ENCODE peak calls at places on chromosome 22, in five cellular contexts. One of them, this sample, is unnamed.

GRCh38 chr22:26086359-26086758 is 82.9 kb upstream of the SEZ6L start:
- DNase-seq in right cardiac atrium: no peak
- DNase-seq in cardiac fibroblast: no peak
- DNase-seq in foreskin fibroblast: no peak
- DNase-seq in astrocyte of the spinal cord: no peak
- DNase-seq in this sample: no peak

GRCh38 chr22:32713737-32714457 is 87.6 kb upstream of the TIMP3 start:
- DNase-seq in right cardiac atrium: no peak
- DNase-seq in astrocyte of the spinal cord: no peak
- DNase-seq in foreskin fibroblast: no peak
- DNase-seq in cardiac fibroblast: no peak
- DNase-seq in this sample: no peak

GRCh38 chr22:23385301-23386244 is 194.5 kb downstream of the IGLL1 start:
- DNase-seq in foreskin fibroblast: peak
- DNase-seq in cardiac fibroblast: peak
- DNase-seq in right cardiac atrium: peak
- DNase-seq in astrocyte of the spinal cord: peak
- DNase-seq in this sample: peak

GRCh38 chr22:50526849-50527801 is 1.7 kb upstream of the SCO2 start:
- DNase-seq in right cardiac atrium: peak
- DNase-seq in foreskin fibroblast: peak
- DNase-seq in astrocyte of the spinal cord: no peak
- DNase-seq in cardiac fibroblast: peak
- DNase-seq in this sample: peak

GRCh38 chr22:27476729-27477128 is 324.8 kb downstream of the MN1 start:
- DNase-seq in foreskin fibroblast: peak
- DNase-seq in cardiac fibroblast: peak
- DNase-seq in astrocyte of the spinal cord: peak
- DNase-seq in right cardiac atrium: no peak
- DNase-seq in this sample: no peak

GRCh38 chr22:41003041-41003440 is 51.9 kb downstream of the RBX1 start:
- DNase-seq in foreskin fibroblast: no peak
- DNase-seq in cardiac fibroblast: no peak
- DNase-seq in right cardiac atrium: no peak
- DNase-seq in astrocyte of the spinal cord: no peak
- DNase-seq in this sample: no peak

GRCh38 chr22:29014773-29015172 is 46.9 kb downstream of the C22orf31 start:
- DNase-seq in cardiac fibroblast: no peak
- DNase-seq in right cardiac atrium: no peak
- DNase-seq in foreskin fibroblast: no peak
- DNase-seq in astrocyte of the spinal cord: no peak
- DNase-seq in this sample: no peak

GRCh38 chr22:30078320-30079311 is 1.6 kb upstream of the HORMAD2 start:
- DNase-seq in cardiac fibroblast: no peak
- DNase-seq in foreskin fibroblast: no peak
- DNase-seq in astrocyte of the spinal cord: no peak
- DNase-seq in right cardiac atrium: no peak
- DNase-seq in this sample: no peak

GRCh38 chr22:49643998-49644397 is 183.7 kb downstream of the BRD1 start:
- DNase-seq in foreskin fibroblast: no peak
- DNase-seq in right cardiac atrium: peak
- DNase-seq in astrocyte of the spinal cord: no peak
- DNase-seq in cardiac fibroblast: no peak
- DNase-seq in this sample: no peak

GRCh38 chr22:23777776-23778575 is 5.3 kb downstream of the MMP11 start:
- DNase-seq in right cardiac atrium: no peak
- DNase-seq in astrocyte of the spinal cord: no peak
- DNase-seq in cardiac fibroblast: no peak
- DNase-seq in foreskin fibroblast: peak
- DNase-seq in this sample: no peak

GRCh38 chr22:46769706-46770105 is 7.3 kb downstream of the TBC1D22A start:
- DNase-seq in foreskin fibroblast: no peak
- DNase-seq in astrocyte of the spinal cord: no peak
- DNase-seq in cardiac fibroblast: no peak
- DNase-seq in right cardiac atrium: no peak
- DNase-seq in this sample: no peak
- H3K4me3 ChIP-seq in foreskin fibroblast: no peak
- H3K4me3 ChIP-seq in astrocyte of the spinal cord: no peak
- H3K4me3 ChIP-seq in cardiac fibroblast: no peak
- H3K4me3 ChIP-seq in right cardiac atrium: no peak
- H3K4me3 ChIP-seq in this sample: no peak

DNA sequence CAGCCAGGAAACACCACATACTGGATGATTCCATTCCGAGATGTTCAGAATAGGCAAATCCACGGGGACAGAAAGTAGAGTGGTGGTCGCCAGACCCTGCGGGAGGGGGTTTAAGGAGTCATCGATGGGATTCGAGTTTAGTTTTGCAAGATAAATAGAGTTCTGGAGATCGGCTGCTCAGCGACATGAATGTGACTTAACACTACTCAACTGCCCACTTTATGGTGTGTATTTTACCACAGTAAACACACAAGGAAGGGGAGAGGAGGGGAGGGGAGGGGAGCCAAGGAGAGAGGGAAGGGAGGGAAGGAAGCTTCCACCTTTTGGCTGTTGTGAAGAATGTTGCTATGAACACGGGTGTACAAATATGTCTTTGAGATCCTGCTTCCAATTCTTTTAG is 10.4 kb upstream of the ARHGAP8 start:
- DNase-seq in right cardiac atrium: peak
- DNase-seq in cardiac fibroblast: no peak
- DNase-seq in foreskin fibroblast: no peak
- DNase-seq in astrocyte of the spinal cord: no peak
- DNase-seq in this sample: no peak
- H3K4me3 ChIP-seq in right cardiac atrium: no peak
- H3K4me3 ChIP-seq in cardiac fibroblast: no peak
- H3K4me3 ChIP-seq in foreskin fibroblast: no peak
- H3K4me3 ChIP-seq in astrocyte of the spinal cord: no peak
- H3K4me3 ChIP-seq in this sample: no peak

GRCh38 chr22:39431216-39431801 is 25.5 kb upstream of the MGAT3 start:
- DNase-seq in foreskin fibroblast: no peak
- DNase-seq in right cardiac atrium: peak
- DNase-seq in cardiac fibroblast: no peak
- DNase-seq in astrocyte of the spinal cord: no peak
- DNase-seq in this sample: no peak
- H3K4me3 ChIP-seq in foreskin fibroblast: no peak
- H3K4me3 ChIP-seq in right cardiac atrium: no peak
- H3K4me3 ChIP-seq in cardiac fibroblast: no peak
- H3K4me3 ChIP-seq in astrocyte of the spinal cord: no peak
- H3K4me3 ChIP-seq in this sample: no peak

GRCh38 chr22:21624120-21624879 is 5.5 kb downstream of the YDJC start:
- DNase-seq in cardiac fibroblast: peak
- DNase-seq in right cardiac atrium: peak
- DNase-seq in astrocyte of the spinal cord: no peak
- DNase-seq in foreskin fibroblast: peak
- DNase-seq in this sample: no peak
- H3K4me3 ChIP-seq in cardiac fibroblast: no peak
- H3K4me3 ChIP-seq in right cardiac atrium: no peak
- H3K4me3 ChIP-seq in astrocyte of the spinal cord: no peak
- H3K4me3 ChIP-seq in foreskin fibroblast: no peak
- H3K4me3 ChIP-seq in this sample: no peak

GRCh38 chr22:22031183-22031560 is 48.6 kb upstream of the TOP3B start:
- DNase-seq in astrocyte of the spinal cord: no peak
- DNase-seq in foreskin fibroblast: no peak
- DNase-seq in cardiac fibroblast: no peak
- DNase-seq in right cardiac atrium: no peak
- DNase-seq in this sample: no peak
- H3K4me3 ChIP-seq in astrocyte of the spinal cord: no peak
- H3K4me3 ChIP-seq in foreskin fibroblast: no peak
- H3K4me3 ChIP-seq in cardiac fibroblast: no peak
- H3K4me3 ChIP-seq in right cardiac atrium: no peak
- H3K4me3 ChIP-seq in this sample: no peak

GRCh38 chr22:39518996-39519680 is 1.2 kb upstream of the ATF4 start:
- DNase-seq in astrocyte of the spinal cord: peak
- DNase-seq in cardiac fibroblast: peak
- DNase-seq in right cardiac atrium: peak
- DNase-seq in foreskin fibroblast: no peak
- DNase-seq in this sample: no peak

GRCh38 chr22:39519681-39520053 is 695 bp upstream of the ATF4 start:
- DNase-seq in astrocyte of the spinal cord: no peak
- DNase-seq in cardiac fibroblast: no peak
- DNase-seq in foreskin fibroblast: peak
- DNase-seq in right cardiac atrium: peak
- DNase-seq in this sample: peak

GRCh38 chr22:39520054-39520873 is at the start of gene ATF4:
- DNase-seq in right cardiac atrium: peak
- DNase-seq in cardiac fibroblast: peak
- DNase-seq in astrocyte of the spinal cord: peak
- DNase-seq in foreskin fibroblast: peak
- DNase-seq in this sample: peak

GRCh38 chr22:39517470-39517869 is 2.9 kb upstream of the ATF4 start:
- DNase-seq in cardiac fibroblast: no peak
- DNase-seq in astrocyte of the spinal cord: no peak
- DNase-seq in right cardiac atrium: no peak
- DNase-seq in foreskin fibroblast: no peak
- DNase-seq in this sample: no peak

DNA sequence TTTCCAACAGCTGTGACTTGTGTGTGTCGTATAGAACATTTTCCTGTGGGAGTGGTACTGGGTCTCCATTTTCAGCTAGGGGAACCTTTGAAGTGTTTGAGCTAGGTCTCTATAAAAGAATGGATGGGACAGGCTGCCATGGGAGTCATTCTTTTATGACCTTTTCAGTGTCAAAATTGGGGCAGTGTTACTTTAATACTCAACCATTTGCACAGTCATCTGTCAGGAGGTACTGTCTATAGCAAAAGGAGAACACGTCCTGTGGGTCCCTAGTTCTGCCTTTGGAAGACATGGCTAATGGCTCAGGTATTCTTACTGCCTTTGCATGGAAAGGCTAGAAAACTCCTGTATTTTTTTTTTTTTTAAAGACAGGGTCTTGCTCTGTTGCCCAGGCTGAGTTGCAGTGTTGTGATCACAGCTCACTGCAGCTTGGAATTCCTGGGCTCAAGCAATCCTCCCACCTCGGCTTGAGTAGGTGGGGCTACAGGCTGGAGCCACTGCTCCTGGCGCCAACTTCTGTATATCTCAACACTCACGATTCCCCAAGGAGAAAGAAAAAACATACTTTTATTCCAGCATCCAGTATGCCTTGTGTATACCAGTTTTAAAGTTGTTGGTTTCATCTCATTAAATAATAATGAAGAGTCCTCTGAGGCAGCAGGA is 2.1 kb upstream of the ATF4 start:
- DNase-seq in right cardiac atrium: no peak
- DNase-seq in cardiac fibroblast: peak
- DNase-seq in foreskin fibroblast: peak
- DNase-seq in astrocyte of the spinal cord: no peak
- DNase-seq in this sample: no peak
- H3K4me3 ChIP-seq in right cardiac atrium: no peak
- H3K4me3 ChIP-seq in cardiac fibroblast: no peak
- H3K4me3 ChIP-seq in foreskin fibroblast: no peak
- H3K4me3 ChIP-seq in astrocyte of the spinal cord: no peak
- H3K4me3 ChIP-seq in this sample: no peak

GRCh38 chr22:18929459-18929858 is 6.6 kb downstream of the PRODH start:
- DNase-seq in right cardiac atrium: no peak
- DNase-seq in astrocyte of the spinal cord: no peak
- DNase-seq in foreskin fibroblast: no peak
- DNase-seq in cardiac fibroblast: no peak
- DNase-seq in this sample: peak
- H3K4me3 ChIP-seq in right cardiac atrium: no peak
- H3K4me3 ChIP-seq in astrocyte of the spinal cord: no peak
- H3K4me3 ChIP-seq in foreskin fibroblast: no peak
- H3K4me3 ChIP-seq in cardiac fibroblast: no peak
- H3K4me3 ChIP-seq in this sample: no peak

GRCh38 chr22:36155702-36156101 is 4.9 kb downstream of the APOL3 start:
- DNase-seq in right cardiac atrium: peak
- DNase-seq in foreskin fibroblast: peak
- DNase-seq in cardiac fibroblast: peak
- DNase-seq in astrocyte of the spinal cord: no peak
- DNase-seq in this sample: peak

GRCh38 chr22:36156119-36156514 is 4.4 kb downstream of the APOL3 start:
- DNase-seq in right cardiac atrium: no peak
- DNase-seq in foreskin fibroblast: no peak
- DNase-seq in cardiac fibroblast: no peak
- DNase-seq in astrocyte of the spinal cord: no peak
- DNase-seq in this sample: no peak

GRCh38 chr22:36153756-36154155 is 6.8 kb downstream of the APOL3 start:
- DNase-seq in astrocyte of the spinal cord: no peak
- DNase-seq in foreskin fibroblast: no peak
- DNase-seq in cardiac fibroblast: no peak
- DNase-seq in right cardiac atrium: no peak
- DNase-seq in this sample: no peak

GRCh38 chr22:36160499-36160942 is at the start of gene APOL3:
- DNase-seq in right cardiac atrium: peak
- DNase-seq in astrocyte of the spinal cord: peak
- DNase-seq in foreskin fibroblast: peak
- DNase-seq in cardiac fibroblast: peak
- DNase-seq in this sample: peak

GRCh38 chr22:36156515-36157419 is 3.8 kb downstream of the APOL3 start:
- DNase-seq in astrocyte of the spinal cord: peak
- DNase-seq in right cardiac atrium: peak
- DNase-seq in cardiac fibroblast: peak
- DNase-seq in foreskin fibroblast: peak
- DNase-seq in this sample: peak
- H3K4me3 ChIP-seq in astrocyte of the spinal cord: peak
- H3K4me3 ChIP-seq in right cardiac atrium: peak
- H3K4me3 ChIP-seq in cardiac fibroblast: peak
- H3K4me3 ChIP-seq in foreskin fibroblast: peak
- H3K4me3 ChIP-seq in this sample: peak

DNA sequence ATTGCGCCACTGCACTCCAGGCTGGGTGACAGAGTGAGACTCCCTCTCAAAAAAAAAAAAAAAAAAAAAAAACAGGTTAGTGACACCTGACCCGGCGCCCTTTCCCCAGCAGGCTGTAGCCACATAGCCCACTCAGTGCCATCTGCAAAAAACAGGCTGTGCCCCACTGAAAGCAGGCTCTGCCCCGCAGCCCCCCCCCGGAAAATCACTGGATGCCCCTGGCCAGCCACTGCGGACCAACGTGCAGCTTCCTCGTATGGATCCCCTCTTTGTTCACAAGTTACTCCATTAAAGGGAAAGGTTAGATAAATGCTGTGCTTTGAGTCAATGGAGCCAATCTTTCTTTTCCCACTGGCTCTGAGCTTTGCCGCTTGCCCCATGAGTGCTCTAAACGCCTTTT is 660.3 kb downstream of the TBC1D22A start:
- DNase-seq in astrocyte of the spinal cord: no peak
- DNase-seq in cardiac fibroblast: no peak
- DNase-seq in foreskin fibroblast: no peak
- DNase-seq in right cardiac atrium: no peak
- DNase-seq in this sample: no peak
- H3K4me3 ChIP-seq in astrocyte of the spinal cord: no peak
- H3K4me3 ChIP-seq in cardiac fibroblast: no peak
- H3K4me3 ChIP-seq in foreskin fibroblast: no peak
- H3K4me3 ChIP-seq in right cardiac atrium: no peak
- H3K4me3 ChIP-seq in this sample: no peak

This sample was measured in gastrocnemius medialis.